ENCODE peak calls at places on chromosomes 5 and 9, in nine cellular contexts. Y is HFFc6, C is right lobe of liver, L is sigmoid colon, M is AG09309, P is lower lobe of right lung, N is foreskin fibroblast, X is endothelial cell, I is astrocyte of the spinal cord. J is an unnamed sample.

GRCh38 chr5:14449052-14449661 is 132.4 kb upstream of the OTULINL start:
- DNase-seq in Y (peak; percentile 99), C (no peak), L (no peak), M (peak; percentile 91), P (no peak), N (peak; percentile 94), X (no peak), I (peak; percentile 96), J (no peak)

GRCh38 chr5:132689518-132689917 is 15.7 kb downstream of the IL4 start:
- DNase-seq in Y (no peak), C (no peak), L (no peak), M (no peak), P (no peak), N (no peak), X (no peak), I (no peak), J (no peak)

GRCh38 chr5:168851902-168852321 is 272.7 kb upstream of the PANK3 start:
- DNase-seq in Y (peak; percentile 76), C (no peak), L (no peak), M (peak; percentile 72), P (no peak), N (no peak), X (no peak), I (peak; percentile 81), J (no peak)

GRCh38 chr5:177300236-177300880 is 3.2 kb downstream of the RAB24 start:
- DNase-seq in Y (peak; percentile 43), C (peak; percentile 63), L (peak; percentile 76), M (no peak), P (peak; percentile 77), N (peak; percentile 70), X (peak; percentile 60), I (peak; percentile 82), J (peak; percentile 35)

GRCh38 chr5:167488371-167488770 is 803.1 kb upstream of the WWC1 start:
- DNase-seq in Y (no peak), C (no peak), L (no peak), M (peak; percentile 4), P (no peak), N (peak; percentile 15), X (no peak), I (no peak), J (no peak)

GRCh38 chr9:87963770-87964169 is 10.6 kb downstream of the CDK20 start:
- DNase-seq in Y (no peak), C (no peak), L (no peak), M (no peak), P (no peak), N (no peak), X (no peak), I (no peak), J (no peak)

GRCh38 chr9:130473009-130473408 is 28.2 kb downstream of the ASS1 start:
- DNase-seq in Y (no peak), C (no peak), L (no peak), M (no peak), P (no peak), N (no peak), X (no peak), I (no peak), J (no peak)

GRCh38 chr9:110076894-110077725 is 130.8 kb downstream of the C9orf152 start:
- DNase-seq in Y (peak; percentile 66), C (no peak), L (no peak), M (no peak), P (no peak), N (peak; percentile 76), X (no peak), I (peak; percentile 74), J (no peak)

GRCh38 chr9:137434498-137435380 is 6.4 kb downstream of the ENTPD8 start:
- DNase-seq in Y (no peak), C (peak; percentile 57), L (no peak), M (no peak), P (peak; percentile 41), N (no peak), X (no peak), I (no peak), J (no peak)

GRCh38 chr9:14315754-14316573 is 2.0 kb upstream of the NFIB start:
- DNase-seq in Y (no peak), C (peak; percentile 57), L (no peak), M (no peak), P (peak; percentile 48), N (peak; percentile 49), X (peak; percentile 22), I (peak; percentile 47), J (no peak)

GRCh38 chr5:171444582-171444981 is 25.1 kb downstream of the FGF18 start:
- DNase-seq in Y (no peak), C (no peak), L (no peak), M (no peak), P (no peak), N (peak; percentile 16), X (no peak), I (peak; percentile 40), J (no peak)

GRCh38 chr9:136093995-136094881 is 851 bp downstream of the NACC2 start:
- DNase-seq in Y (peak; percentile 40), C (peak; percentile 88), L (peak; percentile 96), M (no peak), P (peak; percentile 86), N (peak; percentile 78), X (peak; percentile 49), I (peak; percentile 42), J (peak; percentile 49)

GRCh38 chr5:4868140-4868735 is 271.9 kb upstream of the ADAMTS16 start:
- DNase-seq in Y (peak; percentile 26), C (no peak), L (peak; percentile 69), M (no peak), P (peak; percentile 53), N (peak; percentile 28), X (peak; percentile 83), I (peak; percentile 27), J (no peak)

GRCh38 chr5:27516437-27516836 is 478.1 kb upstream of the CDH9 start:
- DNase-seq in Y (no peak), C (no peak), L (no peak), M (no peak), P (no peak), N (no peak), X (no peak), I (no peak), J (no peak)

GRCh38 chr5:73770601-73771025 is 144.6 kb downstream of the ARHGEF28 start:
- DNase-seq in Y (no peak), C (no peak), L (no peak), M (no peak), P (no peak), N (peak; percentile 24), X (no peak), I (peak; percentile 62), J (no peak)

GRCh38 chr5:153496835-153497234 is 6.4 kb downstream of the GRIA1 start:
- DNase-seq in Y (peak; percentile 46), C (no peak), L (no peak), M (no peak), P (no peak), N (peak; percentile 81), X (peak; percentile 34), I (peak; percentile 62), J (no peak)

GRCh38 chr9:111572945-111573604 is 26.4 kb downstream of the PTGR1 start:
- DNase-seq in Y (no peak), C (no peak), L (no peak), M (peak; percentile 87), P (no peak), N (peak; percentile 48), X (no peak), I (peak; percentile 92), J (no peak)

GRCh38 chr5:159040181-159040580 is 59.5 kb downstream of the EBF1 start:
- DNase-seq in Y (no peak), C (no peak), L (no peak), M (no peak), P (no peak), N (no peak), X (no peak), I (no peak), J (no peak)

GRCh38 chr5:74552101-74552500 is 88.4 kb downstream of the ENC1 start:
- DNase-seq in Y (no peak), C (no peak), L (no peak), M (no peak), P (no peak), N (no peak), X (no peak), I (no peak), J (no peak)

GRCh38 chr9:16640649-16641048 is 229.8 kb downstream of the BNC2 start:
- DNase-seq in Y (no peak), C (no peak), L (no peak), M (no peak), P (no peak), N (peak; percentile 30), X (no peak), I (no peak), J (no peak)

GRCh38 chr5:138543730-138544104 is 681 bp upstream of the ETF1 start:
- DNase-seq in Y (no peak), C (no peak), L (no peak), M (no peak), P (no peak), N (no peak), X (no peak), I (no peak), J (no peak)

GRCh38 chr9:77847626-77848025 is 184.0 kb downstream of the GNAQ start:
- DNase-seq in Y (no peak), C (no peak), L (no peak), M (no peak), P (no peak), N (no peak), X (no peak), I (no peak), J (no peak)

GRCh38 chr9:23492126-23493002 is 333.7 kb downstream of the ELAVL2 start:
- DNase-seq in Y (peak; percentile 1), C (no peak), L (no peak), M (no peak), P (no peak), N (no peak), X (peak; percentile 47), I (peak; percentile 65), J (no peak)
- TF ChIP-seq CTCF in Y (peak; percentile 57), C (peak; percentile 68), L (no peak), M (no peak), P (peak; percentile 51), N (peak; percentile 7), X (peak; percentile 26), I (peak; percentile 76), J (no peak)

GRCh38 chr9:93910598-93910997 is 44.6 kb downstream of the BARX1 start:
- DNase-seq in Y (no peak), C (no peak), L (no peak), M (no peak), P (peak; percentile 20), N (no peak), X (no peak), I (no peak), J (no peak)
- TF ChIP-seq CTCF in Y (no peak), C (no peak), L (no peak), M (no peak), P (no peak), N (no peak), X (no peak), I (no peak), J (no peak)

GRCh38 chr9:124392855-124393460 is 22.3 kb downstream of the PSMB7 start:
- DNase-seq in Y (peak; percentile 93), C (no peak), L (no peak), M (peak; percentile 76), P (no peak), N (peak; percentile 96), X (no peak), I (peak; percentile 85), J (no peak)
- TF ChIP-seq CTCF in Y (peak; percentile 73), C (peak; percentile 28), L (no peak), M (peak; percentile 59), P (no peak), N (peak; percentile 63), X (no peak), I (peak; percentile 65), J (no peak)

DNA sequence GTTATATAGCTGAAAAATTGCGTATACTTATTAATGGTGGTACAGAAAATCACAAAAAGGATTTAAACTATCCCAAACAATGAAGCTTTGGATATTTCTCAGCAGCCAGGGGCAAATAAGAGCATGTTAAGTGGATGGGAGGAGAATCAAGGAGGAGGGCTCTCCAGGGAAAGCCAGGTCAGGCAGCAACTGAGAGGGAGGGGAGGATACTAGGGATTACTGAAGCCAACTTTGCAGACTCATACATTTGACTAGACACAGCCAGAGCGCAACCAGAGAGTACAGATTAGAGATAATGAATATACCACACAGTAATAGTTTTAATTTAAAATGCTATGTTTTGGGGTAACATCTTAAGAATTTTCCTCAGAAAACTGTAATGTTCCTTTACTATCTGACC is 360.2 kb downstream of the HCN1 start:
- DNase-seq in Y (no peak), C (no peak), L (no peak), M (no peak), P (no peak), N (no peak), X (no peak), I (no peak), J (no peak)
- TF ChIP-seq CTCF in Y (no peak), C (no peak), L (no peak), M (no peak), P (no peak), N (no peak), X (no peak), I (no peak), J (no peak)

J was measured in CD4-positive, alpha-beta T cell.